ENCODE peak calls at places on chromosomes 1 and 21, in eight cellular contexts. Y is kidney epithelial cell; H is adrenal gland; K is mesendoderm; N is spleen; J is A549; P is fibroblast of gingiva; I is CD8-positive, alpha-beta T cell. A is an unnamed sample.

GRCh38 chr1:113887776-113888175 is 395 bp upstream of the BCL2L15 start:
- DNase-seq in Y (no peak), H (no peak), K (no peak), N (no peak), J (peak; percentile 6), P (no peak), I (no peak), A (no peak)

GRCh38 chr1:243441601-243442000 is 185.8 kb downstream of the SDCCAG8 start:
- DNase-seq in Y (no peak), H (no peak), K (no peak), N (no peak), J (no peak), P (no peak), I (no peak), A (no peak)

GRCh38 chr1:11237364-11237755 is 25.0 kb downstream of the MTOR start:
- DNase-seq in Y (no peak), H (no peak), K (no peak), N (no peak), J (no peak), P (no peak), I (no peak), A (no peak)

GRCh38 chr1:91555821-91556531 is 55.3 kb downstream of the CDC7 start:
- DNase-seq in Y (peak; percentile 19), H (peak; percentile 61), K (no peak), N (no peak), J (peak; percentile 32), P (peak; percentile 36), I (peak; percentile 77), A (no peak)

GRCh38 chr1:174021611-174022079 is 512 bp downstream of the RC3H1 start:
- DNase-seq in Y (no peak), H (peak; percentile 55), K (peak; percentile 83), N (no peak), J (peak; percentile 59), P (peak; percentile 44), I (peak; percentile 38), A (peak; percentile 69)

GRCh38 chr1:67830226-67830625 is 3.0 kb downstream of the GNG12 start:
- DNase-seq in Y (no peak), H (no peak), K (no peak), N (no peak), J (no peak), P (no peak), I (no peak), A (no peak)

GRCh38 chr1:234970731-234971476 is 157.7 kb downstream of the TOMM20 start:
- DNase-seq in Y (no peak), H (peak; percentile 63), K (peak; percentile 97), N (no peak), J (no peak), P (peak; percentile 99), I (no peak), A (peak; percentile 83)

GRCh38 chr1:234564035-234565029 is 45.6 kb downstream of the IRF2BP2 start:
- DNase-seq in Y (peak; percentile 99), H (no peak), K (peak; percentile 93), N (no peak), J (peak; percentile 83), P (peak; percentile 20), I (no peak), A (no peak)

GRCh38 chr1:53659436-53659835 is 79.5 kb downstream of the GLIS1 start:
- DNase-seq in Y (no peak), H (no peak), K (no peak), N (peak; percentile 9), J (no peak), P (no peak), I (no peak), A (no peak)

GRCh38 chr1:155890251-155890650 is 20.9 kb downstream of the RIT1 start:
- DNase-seq in Y (no peak), H (no peak), K (no peak), N (no peak), J (no peak), P (no peak), I (no peak), A (no peak)

GRCh38 chr1:52403566-52404115 is 582 bp downstream of the ORC1 start:
- DNase-seq in Y (peak; percentile 37), H (peak; percentile 62), K (peak; percentile 87), N (no peak), J (peak; percentile 74), P (peak; percentile 72), I (peak; percentile 69), A (no peak)

GRCh38 chr1:1019122-1019999 is 559 bp upstream of the AGRN start:
- DNase-seq in Y (no peak), H (peak; percentile 80), K (peak; percentile 86), N (peak; percentile 94), J (peak; percentile 87), P (peak; percentile 77), I (peak; percentile 76), A (peak; percentile 89)

GRCh38 chr1:6771568-6771825 is 13.8 kb upstream of the CAMTA1 start:
- DNase-seq in Y (no peak), H (no peak), K (no peak), N (no peak), J (no peak), P (no peak), I (no peak), A (no peak)

GRCh38 chr1:3632298-3632697 is 7.5 kb downstream of the TPRG1L start:
- DNase-seq in Y (no peak), H (no peak), K (no peak), N (peak; percentile 68), J (no peak), P (no peak), I (no peak), A (no peak)

GRCh38 chr1:201597551-201598230 is 58.8 kb downstream of the NAV1 start:
- DNase-seq in Y (no peak), H (peak; percentile 64), K (no peak), N (peak; percentile 59), J (peak; percentile 94), P (no peak), I (no peak), A (no peak)

GRCh38 chr1:72435025-72435424 is 152.7 kb upstream of the NEGR1 start:
- DNase-seq in Y (peak; percentile 61), H (no peak), K (no peak), N (no peak), J (no peak), P (no peak), I (no peak), A (no peak)

GRCh38 chr1:88608139-88608943 is 75.7 kb upstream of the PKN2 start:
- DNase-seq in Y (no peak), H (no peak), K (peak; percentile 44), N (no peak), J (peak; percentile 32), P (peak; percentile 15), I (no peak), A (no peak)

GRCh38 chr21:41976611-41977010 is 22.8 kb upstream of the C2CD2 start:
- DNase-seq in Y (no peak), H (no peak), K (no peak), N (no peak), J (no peak), P (no peak), I (no peak), A (no peak)

GRCh38 chr1:112083487-112083886 is 94.0 kb upstream of the KCND3 start:
- DNase-seq in Y (no peak), H (no peak), K (peak; percentile 53), N (no peak), J (no peak), P (no peak), I (no peak), A (no peak)

GRCh38 chr1:163875927-163876320 is 554.2 kb downstream of the NUF2 start:
- DNase-seq in Y (no peak), H (no peak), K (no peak), N (no peak), J (peak; percentile 9), P (peak; percentile 97), I (no peak), A (no peak)

GRCh38 chr1:234713440-234713839 is 103.5 kb upstream of the IRF2BP2 start:
- DNase-seq in Y (no peak), H (no peak), K (no peak), N (no peak), J (no peak), P (no peak), I (no peak), A (peak; percentile 40)

A was measured in left lobe of liver.